ENCODE peak calls at places on chromosomes 6 and 20, in five cellular contexts. G is OCI-LY7, E is neural progenitor cell, F is AG10803, T is neural crest cell. O is an unnamed sample.

GRCh38 chr20:17281478-17281877 is 54.6 kb downstream of the PCSK2 start:
- DNase-seq in G (peak), E (peak), F (peak), T (peak), O (peak)

GRCh38 chr6:163820745-163821456 is 406.4 kb downstream of the QKI start:
- DNase-seq in G (no peak), E (no peak), F (no peak), T (no peak), O (no peak)

GRCh38 chr6:35309611-35310264 is 12.1 kb downstream of the DEF6 start:
- DNase-seq in G (no peak), E (no peak), F (no peak), T (no peak), O (no peak)

GRCh38 chr20:54200487-54201267 is 7.2 kb upstream of the PFDN4 start:
- DNase-seq in G (no peak), E (no peak), F (no peak), T (no peak), O (peak)

GRCh38 chr6:12265795-12266194 is 24.4 kb upstream of the EDN1 start:
- DNase-seq in G (no peak), E (no peak), F (peak), T (no peak), O (peak)

GRCh38 chr6:56279346-56280080 is 32.1 kb upstream of the COL21A1 start:
- DNase-seq in G (no peak), E (no peak), F (peak), T (no peak), O (peak)

GRCh38 chr6:27688014-27688586 is 215.2 kb upstream of the ZNF184 start:
- DNase-seq in G (peak), E (peak), F (peak), T (peak), O (peak)

GRCh38 chr6:42940493-42941045 is 11.3 kb downstream of the CNPY3 start:
- DNase-seq in G (no peak), E (no peak), F (no peak), T (no peak), O (no peak)

GRCh38 chr20:51373713-51374481 is 168.6 kb downstream of the NFATC2 start:
- DNase-seq in G (no peak), E (no peak), F (no peak), T (no peak), O (no peak)

GRCh38 chr6:116190550-116190949 is 63.3 kb downstream of the TSPYL4 start:
- DNase-seq in G (no peak), E (no peak), F (peak), T (no peak), O (no peak)

GRCh38 chr6:42984924-42985475 is 630 bp downstream of the PPP2R5D start:
- DNase-seq in G (peak), E (peak), F (no peak), T (peak), O (no peak)

GRCh38 chr6:126293891-126294524 is 45.9 kb upstream of the CENPW start:
- DNase-seq in G (no peak), E (no peak), F (no peak), T (no peak), O (no peak)

GRCh38 chr20:62416651-62417637 is 9.9 kb upstream of the CABLES2 start:
- DNase-seq in G (no peak), E (no peak), F (no peak), T (no peak), O (no peak)

GRCh38 chr6:104711371-104711770 is 148.3 kb downstream of the HACE1 start:
- DNase-seq in G (no peak), E (no peak), F (peak), T (no peak), O (peak)

GRCh38 chr6:142420822-142421221 is 119.0 kb downstream of the ADGRG6 start:
- DNase-seq in G (no peak), E (no peak), F (peak), T (no peak), O (no peak)

DNA sequence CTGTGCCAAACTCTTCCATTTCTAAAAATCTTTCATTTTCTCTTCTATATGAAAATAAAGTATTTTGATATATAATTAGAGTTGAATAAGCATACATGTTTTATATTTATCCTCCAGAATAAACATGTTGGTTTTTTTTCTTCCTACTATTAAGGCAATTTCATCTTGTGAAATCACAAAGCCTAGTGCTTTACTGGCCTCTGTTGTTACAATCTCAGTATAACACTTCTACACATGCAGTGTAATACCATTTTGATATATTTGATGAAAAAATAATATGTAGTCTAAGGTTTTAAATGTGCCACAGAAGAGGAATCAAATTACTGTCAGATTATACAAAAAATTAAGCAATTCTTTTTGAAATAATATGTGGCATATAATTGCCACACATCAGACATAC is 225.3 kb upstream of the MANEA start:
- DNase-seq in G (no peak), E (no peak), F (no peak), T (no peak), O (peak)
- TF ChIP-seq CTCF in G (no peak), E (peak), F (no peak), T (peak), O (no peak)

GRCh38 chr6:113970808-113971676 is at the start of gene HDAC2:
- DNase-seq in G (peak), E (peak), F (peak), T (peak), O (peak)
- TF ChIP-seq CTCF in G (peak), E (no peak), F (no peak), T (no peak), O (no peak)

DNA sequence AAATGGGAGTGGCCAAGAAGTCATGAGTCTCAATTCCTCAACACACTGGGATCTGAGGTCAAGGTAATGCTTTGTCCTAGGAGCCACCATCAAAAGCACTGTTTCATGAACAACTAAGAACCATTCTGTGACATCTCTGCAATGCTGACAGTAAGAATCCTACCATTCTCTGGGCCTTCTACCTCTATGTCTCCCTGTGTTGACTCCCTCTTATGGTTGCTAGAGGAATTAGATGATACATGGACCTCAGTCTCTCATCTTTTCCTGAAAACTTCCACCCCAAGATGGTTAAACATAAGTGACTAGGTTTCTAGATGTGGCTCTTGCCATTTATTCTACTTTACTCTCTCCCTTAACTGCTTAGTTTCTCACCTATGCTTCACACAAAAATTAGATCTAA is 9.1 kb downstream of the MTRF1L start:
- DNase-seq in G (no peak), E (no peak), F (no peak), T (no peak), O (no peak)
- TF ChIP-seq CTCF in G (peak), E (peak), F (no peak), T (peak), O (peak)

GRCh38 chr6:136564170-136564569 is 13.9 kb upstream of the MAP7 start:
- DNase-seq in G (no peak), E (no peak), F (no peak), T (no peak), O (no peak)

GRCh38 chr6:136563386-136564152 is 13.3 kb upstream of the MAP7 start:
- DNase-seq in G (no peak), E (no peak), F (no peak), T (no peak), O (peak)

GRCh38 chr6:136566851-136567250 is 16.6 kb upstream of the MAP7 start:
- DNase-seq in G (no peak), E (no peak), F (no peak), T (no peak), O (no peak)

GRCh38 chr6:136566007-136566487 is 15.8 kb upstream of the MAP7 start:
- DNase-seq in G (no peak), E (no peak), F (no peak), T (no peak), O (no peak)

GRCh38 chr6:136562211-136562610 is 12.0 kb upstream of the MAP7 start:
- DNase-seq in G (no peak), E (no peak), F (no peak), T (no peak), O (no peak)
- TF ChIP-seq CTCF in G (no peak), E (no peak), F (no peak), T (no peak), O (no peak)

GRCh38 chr6:94988701-94989100 is 588.6 kb upstream of the MANEA start:
- DNase-seq in G (no peak), E (no peak), F (no peak), T (no peak), O (no peak)
- TF ChIP-seq CTCF in G (no peak), E (no peak), F (no peak), T (no peak), O (no peak)

GRCh38 chr6:150919938-150920337 is 54.4 kb downstream of the MTHFD1L start:
- DNase-seq in G (no peak), E (no peak), F (no peak), T (no peak), O (no peak)

GRCh38 chr6:150915868-150916267 is 50.4 kb downstream of the MTHFD1L start:
- DNase-seq in G (no peak), E (no peak), F (peak), T (no peak), O (peak)

GRCh38 chr6:150914372-150914771 is 48.9 kb downstream of the MTHFD1L start:
- DNase-seq in G (no peak), E (no peak), F (no peak), T (no peak), O (no peak)

GRCh38 chr6:150910561-150910960 is 45.1 kb downstream of the MTHFD1L start:
- DNase-seq in G (no peak), E (no peak), F (no peak), T (no peak), O (no peak)

DNA sequence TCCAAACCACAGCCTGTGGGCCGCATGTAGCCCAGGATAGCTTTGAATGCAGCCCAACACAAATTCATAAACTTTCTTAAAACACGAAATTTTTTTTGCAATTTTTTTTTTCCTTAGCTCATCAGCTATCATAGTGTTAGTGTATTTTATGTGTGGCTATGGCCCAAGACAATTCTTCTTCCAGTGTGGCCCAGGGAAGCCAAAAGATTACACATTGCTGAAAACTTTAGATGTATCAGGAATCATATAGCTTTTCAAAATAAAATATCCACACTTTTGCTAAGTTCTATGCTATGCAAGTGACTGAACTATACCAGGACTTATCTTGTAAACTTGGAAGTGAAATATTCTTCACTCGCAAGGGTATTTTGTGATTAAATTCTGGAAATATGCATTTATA is 49.7 kb downstream of the MTHFD1L start:
- DNase-seq in G (no peak), E (no peak), F (no peak), T (no peak), O (no peak)
- TF ChIP-seq CTCF in G (no peak), E (no peak), F (no peak), T (no peak), O (no peak)

GRCh38 chr6:73455865-73456629 is 4.0 kb upstream of the CGAS start:
- DNase-seq in G (no peak), E (no peak), F (no peak), T (no peak), O (peak)

GRCh38 chr6:73452107-73452461 is at the start of gene CGAS:
- DNase-seq in G (peak), E (peak), F (peak), T (no peak), O (peak)

GRCh38 chr6:73451166-73452106 is 661 bp downstream of the CGAS start:
- DNase-seq in G (peak), E (peak), F (peak), T (peak), O (peak)
- TF ChIP-seq CTCF in G (no peak), E (no peak), F (no peak), T (no peak), O (no peak)

GRCh38 chr6:79946242-79946641 is 1.1 kb downstream of the ELOVL4 start:
- DNase-seq in G (peak), E (peak), F (peak), T (peak), O (peak)
- TF ChIP-seq CTCF in G (peak), E (peak), F (peak), T (peak), O (peak)

O was measured in bronchial epithelial cell.